ENCODE peak calls at places on chromosome 1, in six cellular contexts. One of them, this sample, is unnamed.

GRCh38 chr1:214708321-214708960 is 105.4 kb downstream of the CENPF start:
- DNase-seq in iris pigment epithelial cell: peak
- DNase-seq in HS-27A: no peak
- DNase-seq in effector memory CD4-positive, alpha-beta T cell: no peak
- DNase-seq in T-cell: no peak
- DNase-seq in mucosa of descending colon: no peak
- DNase-seq in this sample: no peak

GRCh38 chr1:49351744-49352143 is 575.1 kb upstream of the BEND5 start:
- DNase-seq in mucosa of descending colon: no peak
- DNase-seq in T-cell: no peak
- DNase-seq in effector memory CD4-positive, alpha-beta T cell: no peak
- DNase-seq in iris pigment epithelial cell: peak
- DNase-seq in HS-27A: no peak
- DNase-seq in this sample: no peak

GRCh38 chr1:8595919-8596318 is 221.5 kb downstream of the RERE start:
- DNase-seq in mucosa of descending colon: no peak
- DNase-seq in iris pigment epithelial cell: peak
- DNase-seq in T-cell: no peak
- DNase-seq in effector memory CD4-positive, alpha-beta T cell: no peak
- DNase-seq in HS-27A: no peak
- DNase-seq in this sample: no peak

GRCh38 chr1:231872461-231872910 is 245.9 kb downstream of the DISC1 start:
- DNase-seq in iris pigment epithelial cell: peak
- DNase-seq in HS-27A: peak
- DNase-seq in T-cell: no peak
- DNase-seq in effector memory CD4-positive, alpha-beta T cell: no peak
- DNase-seq in mucosa of descending colon: no peak
- DNase-seq in this sample: no peak

GRCh38 chr1:205047764-205048231 is 4.8 kb downstream of the CNTN2 start:
- DNase-seq in iris pigment epithelial cell: no peak
- DNase-seq in mucosa of descending colon: no peak
- DNase-seq in HS-27A: no peak
- DNase-seq in T-cell: no peak
- DNase-seq in effector memory CD4-positive, alpha-beta T cell: no peak
- DNase-seq in this sample: no peak

GRCh38 chr1:168974611-168975010 is 131.9 kb upstream of the ATP1B1 start:
- DNase-seq in T-cell: no peak
- DNase-seq in mucosa of descending colon: no peak
- DNase-seq in iris pigment epithelial cell: no peak
- DNase-seq in HS-27A: no peak
- DNase-seq in effector memory CD4-positive, alpha-beta T cell: no peak
- DNase-seq in this sample: no peak

GRCh38 chr1:1281533-1282321 is 1.5 kb downstream of the SCNN1D start:
- DNase-seq in iris pigment epithelial cell: peak
- DNase-seq in effector memory CD4-positive, alpha-beta T cell: no peak
- DNase-seq in T-cell: no peak
- DNase-seq in mucosa of descending colon: peak
- DNase-seq in HS-27A: no peak
- DNase-seq in this sample: peak

GRCh38 chr1:71521655-71522264 is 440.9 kb upstream of the ZRANB2 start:
- DNase-seq in HS-27A: no peak
- DNase-seq in effector memory CD4-positive, alpha-beta T cell: no peak
- DNase-seq in T-cell: no peak
- DNase-seq in mucosa of descending colon: no peak
- DNase-seq in iris pigment epithelial cell: peak
- DNase-seq in this sample: peak

GRCh38 chr1:9476790-9477463 is 62.3 kb upstream of the SLC25A33 start:
- DNase-seq in T-cell: no peak
- DNase-seq in iris pigment epithelial cell: peak
- DNase-seq in HS-27A: no peak
- DNase-seq in effector memory CD4-positive, alpha-beta T cell: no peak
- DNase-seq in mucosa of descending colon: no peak
- DNase-seq in this sample: no peak

GRCh38 chr1:244969355-244970235 is 105.3 kb upstream of the HNRNPU start:
- DNase-seq in HS-27A: peak
- DNase-seq in effector memory CD4-positive, alpha-beta T cell: peak
- DNase-seq in iris pigment epithelial cell: peak
- DNase-seq in mucosa of descending colon: peak
- DNase-seq in T-cell: peak
- DNase-seq in this sample: peak

GRCh38 chr1:186620951-186621350 is 59.3 kb downstream of the PTGS2 start:
- DNase-seq in mucosa of descending colon: no peak
- DNase-seq in T-cell: no peak
- DNase-seq in HS-27A: no peak
- DNase-seq in iris pigment epithelial cell: peak
- DNase-seq in effector memory CD4-positive, alpha-beta T cell: no peak
- DNase-seq in this sample: no peak

GRCh38 chr1:212782422-212783154 is 9.0 kb downstream of the NSL1 start:
- DNase-seq in HS-27A: no peak
- DNase-seq in mucosa of descending colon: no peak
- DNase-seq in T-cell: no peak
- DNase-seq in iris pigment epithelial cell: peak
- DNase-seq in effector memory CD4-positive, alpha-beta T cell: no peak
- DNase-seq in this sample: no peak

GRCh38 chr1:160963521-160963920 is 8.9 kb upstream of the ITLN2 start:
- DNase-seq in HS-27A: no peak
- DNase-seq in T-cell: no peak
- DNase-seq in mucosa of descending colon: no peak
- DNase-seq in effector memory CD4-positive, alpha-beta T cell: no peak
- DNase-seq in iris pigment epithelial cell: no peak
- DNase-seq in this sample: no peak

GRCh38 chr1:3690282-3691065 is 38.2 kb downstream of the TP73 start:
- DNase-seq in effector memory CD4-positive, alpha-beta T cell: no peak
- DNase-seq in iris pigment epithelial cell: no peak
- DNase-seq in HS-27A: no peak
- DNase-seq in mucosa of descending colon: no peak
- DNase-seq in T-cell: no peak
- DNase-seq in this sample: no peak

GRCh38 chr1:65431111-65431705 is 10.7 kb downstream of the LEPR start:
- DNase-seq in T-cell: no peak
- DNase-seq in mucosa of descending colon: no peak
- DNase-seq in HS-27A: no peak
- DNase-seq in effector memory CD4-positive, alpha-beta T cell: no peak
- DNase-seq in iris pigment epithelial cell: peak
- DNase-seq in this sample: no peak

GRCh38 chr1:84720275-84720780 is 30.1 kb upstream of the SSX2IP start:
- DNase-seq in mucosa of descending colon: no peak
- DNase-seq in T-cell: no peak
- DNase-seq in iris pigment epithelial cell: no peak
- DNase-seq in HS-27A: no peak
- DNase-seq in effector memory CD4-positive, alpha-beta T cell: no peak
- DNase-seq in this sample: no peak

GRCh38 chr1:234958702-234959649 is 169.7 kb downstream of the TOMM20 start:
- DNase-seq in HS-27A: no peak
- DNase-seq in effector memory CD4-positive, alpha-beta T cell: no peak
- DNase-seq in T-cell: no peak
- DNase-seq in iris pigment epithelial cell: no peak
- DNase-seq in mucosa of descending colon: no peak
- DNase-seq in this sample: no peak

GRCh38 chr1:108117908-108118902 is 81.9 kb downstream of the SLC25A24 start:
- DNase-seq in mucosa of descending colon: no peak
- DNase-seq in HS-27A: no peak
- DNase-seq in effector memory CD4-positive, alpha-beta T cell: no peak
- DNase-seq in T-cell: no peak
- DNase-seq in iris pigment epithelial cell: peak
- DNase-seq in this sample: no peak

GRCh38 chr1:8889103-8889846 is 10.8 kb upstream of the ENO1 start:
- DNase-seq in HS-27A: no peak
- DNase-seq in effector memory CD4-positive, alpha-beta T cell: no peak
- DNase-seq in mucosa of descending colon: no peak
- DNase-seq in T-cell: no peak
- DNase-seq in iris pigment epithelial cell: no peak
- DNase-seq in this sample: no peak

GRCh38 chr1:234645474-234645953 is 35.5 kb upstream of the IRF2BP2 start:
- DNase-seq in HS-27A: no peak
- DNase-seq in T-cell: no peak
- DNase-seq in effector memory CD4-positive, alpha-beta T cell: no peak
- DNase-seq in mucosa of descending colon: no peak
- DNase-seq in iris pigment epithelial cell: no peak
- DNase-seq in this sample: no peak

GRCh38 chr1:45206808-45207624 is 611 bp upstream of the ZSWIM5 start:
- DNase-seq in effector memory CD4-positive, alpha-beta T cell: no peak
- DNase-seq in HS-27A: no peak
- DNase-seq in mucosa of descending colon: no peak
- DNase-seq in iris pigment epithelial cell: no peak
- DNase-seq in T-cell: no peak
- DNase-seq in this sample: no peak

GRCh38 chr1:46653405-46653853 is 14.7 kb downstream of the ATPAF1 start:
- DNase-seq in T-cell: no peak
- DNase-seq in effector memory CD4-positive, alpha-beta T cell: no peak
- DNase-seq in iris pigment epithelial cell: peak
- DNase-seq in HS-27A: no peak
- DNase-seq in mucosa of descending colon: no peak
- DNase-seq in this sample: no peak

GRCh38 chr1:1371354-1371740 is 3.7 kb downstream of the AURKAIP1 start:
- DNase-seq in HS-27A: no peak
- DNase-seq in effector memory CD4-positive, alpha-beta T cell: peak
- DNase-seq in iris pigment epithelial cell: no peak
- DNase-seq in T-cell: peak
- DNase-seq in mucosa of descending colon: peak
- DNase-seq in this sample: no peak